ENCODE peak calls at places on chromosomes 12 and 14, in four cellular contexts. Q is left lung, T is ovary, W is stomach. D is an unnamed sample.

GRCh38 chr14:57391609-57392195 is 1.3 kb downstream of the NAA30 start:
- DNase-seq in T (no peak), Q (no peak), W (no peak), D (no peak)

GRCh38 chr12:130661059-130661458 is 55.0 kb downstream of the RIMBP2 start:
- DNase-seq in W (no peak), Q (no peak), T (no peak), D (no peak)

GRCh38 chr12:47899466-47899865 is 5.3 kb downstream of the VDR start:
- DNase-seq in W (no peak), T (no peak), Q (no peak), D (no peak)

GRCh38 chr14:64937821-64938193 is 4.7 kb downstream of the GPX2 start:
- DNase-seq in Q (no peak), T (no peak), W (no peak), D (no peak)

GRCh38 chr12:92466391-92467305 is 236.1 kb upstream of the PLEKHG7 start:
- DNase-seq in T (no peak), W (no peak), Q (peak; percentile 37), D (no peak)

GRCh38 chr14:55707365-55707804 is 127.4 kb downstream of the KTN1 start:
- DNase-seq in W (no peak), T (no peak), Q (no peak), D (no peak)

GRCh38 chr14:61571931-61572330 is 123.4 kb upstream of the HIF1A start:
- DNase-seq in Q (no peak), W (no peak), T (no peak), D (no peak)

GRCh38 chr14:51293149-51293925 is 53.3 kb downstream of the TMX1 start:
- DNase-seq in Q (no peak), T (no peak), W (no peak), D (no peak)

GRCh38 chr12:12157424-12157823 is 86.7 kb downstream of the BCL2L14 start:
- DNase-seq in T (no peak), Q (no peak), W (no peak), D (no peak)

GRCh38 chr12:89351489-89352241 is 636 bp downstream of the DUSP6 start:
- DNase-seq in T (peak; percentile 48), Q (no peak), W (peak; percentile 47), D (peak; percentile 82)

GRCh38 chr14:64762044-64763034 is 58.1 kb downstream of the PLEKHG3 start:
- DNase-seq in T (peak; percentile 96), W (peak; percentile 93), Q (peak; percentile 69), D (peak; percentile 92)

GRCh38 chr12:46174061-46174662 is 94.7 kb downstream of the SLC38A1 start:
- DNase-seq in T (no peak), W (no peak), Q (no peak), D (no peak)

GRCh38 chr12:85516667-85517325 is 236.8 kb downstream of the ALX1 start:
- DNase-seq in Q (no peak), T (no peak), W (no peak), D (no peak)

GRCh38 chr14:90760591-90761316 is 55.5 kb downstream of the TTC7B start:
- DNase-seq in W (no peak), Q (no peak), T (no peak), D (no peak)

GRCh38 chr12:98894412-98895085 is 249.5 kb downstream of the APAF1 start:
- DNase-seq in W (no peak), Q (no peak), T (peak; percentile 73), D (no peak)

GRCh38 chr12:123950476-123951169 is 22.0 kb downstream of the CCDC92 start:
- DNase-seq in Q (no peak), T (peak; percentile 55), W (no peak), D (peak; percentile 43)

GRCh38 chr14:26276757-26277156 is 321.1 kb downstream of the NOVA1 start:
- DNase-seq in Q (no peak), W (no peak), T (no peak), D (no peak)

GRCh38 chr12:3119745-3120660 is 42.8 kb downstream of the TSPAN9 start:
- DNase-seq in Q (no peak), T (no peak), W (no peak), D (peak; percentile 83)

GRCh38 chr14:77883479-77884238 is 83.8 kb downstream of the ADCK1 start:
- DNase-seq in W (no peak), T (no peak), Q (no peak), D (no peak)

GRCh38 chr12:132219323-132219722 is 75.1 kb downstream of the NOC4L start:
- DNase-seq in Q (no peak), T (no peak), W (no peak), D (no peak)

GRCh38 chr12:132225214-132225613 is 81.0 kb downstream of the NOC4L start:
- DNase-seq in Q (no peak), T (no peak), W (no peak), D (no peak)

GRCh38 chr12:132222808-132223173 is 78.5 kb downstream of the NOC4L start:
- DNase-seq in W (no peak), T (no peak), Q (no peak), D (no peak)

GRCh38 chr12:132224484-132224883 is 80.2 kb downstream of the NOC4L start:
- DNase-seq in W (no peak), T (no peak), Q (no peak), D (no peak)

DNA sequence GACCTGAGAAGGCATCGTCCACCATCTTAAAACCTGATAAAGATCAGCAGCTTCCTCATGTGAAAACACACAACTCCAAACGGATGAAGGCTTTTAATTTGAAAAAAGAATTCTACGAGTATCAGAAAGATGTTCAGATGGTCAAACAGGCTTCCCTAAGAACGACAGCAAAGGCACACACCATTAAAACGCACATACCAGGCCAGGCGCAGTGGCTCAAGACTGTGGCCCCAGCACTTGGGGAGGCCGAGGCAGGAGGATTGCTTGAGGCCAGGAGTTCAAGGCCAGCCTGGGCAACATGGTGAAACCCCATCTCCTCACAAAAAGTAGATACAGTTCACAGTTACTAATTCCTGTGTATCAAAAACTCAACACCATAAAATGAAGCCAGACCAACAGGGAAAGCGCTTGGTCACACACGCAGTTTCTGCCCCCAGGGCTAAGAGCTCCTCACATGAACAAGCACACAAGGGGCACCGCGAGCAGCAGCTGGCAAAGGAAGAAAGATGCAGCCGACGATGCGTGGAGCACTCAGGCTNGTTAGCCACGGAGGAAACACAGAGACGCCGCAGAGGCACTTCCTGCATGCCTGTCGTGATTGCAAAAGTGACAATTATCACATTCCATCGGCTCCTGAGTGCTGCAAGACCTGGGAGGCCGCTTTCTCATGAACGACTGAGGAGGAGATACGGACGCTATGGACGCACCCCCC is 78.0 kb downstream of the NOC4L start:
- DNase-seq in Q (no peak), W (no peak), T (no peak), D (no peak)
- H3K4me3 ChIP-seq in Q (no peak overlapping the region), W (no peak overlapping the region), T (no peak overlapping the region), D (no peak overlapping the region)

GRCh38 chr14:89241265-89241664 is 175.8 kb downstream of the FOXN3 start:
- DNase-seq in W (no peak), Q (no peak), T (no peak), D (peak; percentile 24)
- H3K27ac ChIP-seq in W (no peak overlapping the region), Q (no peak overlapping the region), T (no peak overlapping the region), D (no peak overlapping the region)

GRCh38 chr12:109475993-109476806 is 900 bp downstream of the KCTD10 start:
- DNase-seq in Q (no peak), T (no peak), W (no peak), D (no peak)
- H3K4me3 ChIP-seq in Q (peak overlapping the region; percentile 90), T (peak overlapping the region; percentile 97), W (peak overlapping the region; percentile 80), D (peak overlapping the region; percentile 93)

GRCh38 chr12:6692888-6693287 is 3.7 kb upstream of the ZNF384 start:
- DNase-seq in T (no peak), Q (no peak), W (no peak), D (no peak)

GRCh38 chr12:6696690-6697583 is 3.7 kb downstream of the PIANP start:
- DNase-seq in W (no peak), T (no peak), Q (no peak), D (no peak)

GRCh38 chr12:6695313-6696045 is 5.1 kb downstream of the PIANP start:
- DNase-seq in T (peak; percentile 25), W (no peak), Q (no peak), D (no peak)

GRCh38 chr12:6693832-6694355 is 4.7 kb upstream of the ZNF384 start:
- DNase-seq in Q (no peak), T (no peak), W (no peak), D (no peak)

GRCh38 chr12:6694701-6695100 is 5.5 kb upstream of the ZNF384 start:
- DNase-seq in Q (no peak), W (no peak), T (peak; percentile 20), D (no peak)
- H3K27ac ChIP-seq in Q (no peak overlapping the region), W (no peak overlapping the region), T (no peak overlapping the region), D (no peak overlapping the region)

DNA sequence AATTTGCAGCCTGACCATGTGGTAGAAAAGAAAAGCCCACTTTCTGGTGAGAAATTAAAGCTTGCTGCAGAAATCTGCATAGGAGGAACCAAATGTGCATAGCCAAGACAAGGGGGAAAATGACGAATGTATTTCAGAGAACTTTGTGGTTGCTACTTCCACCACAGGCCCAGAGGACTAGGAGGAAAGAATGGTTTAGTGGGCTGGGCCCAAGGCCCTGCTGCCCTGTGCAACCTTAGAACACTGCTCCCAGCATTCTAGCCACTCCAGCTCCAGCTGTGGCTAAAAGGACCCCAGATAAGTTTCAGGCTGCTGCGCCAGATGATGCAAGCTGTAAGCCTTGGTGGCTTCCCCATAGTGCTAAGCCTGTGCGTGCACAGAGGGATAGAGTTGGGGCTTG is 764.3 kb downstream of the SLC6A15 start:
- DNase-seq in T (no peak), Q (no peak), W (no peak), D (no peak)
- H3K4me3 ChIP-seq in T (no peak overlapping the region), Q (no peak overlapping the region), W (no peak overlapping the region), D (no peak overlapping the region)